ENCODE peak calls at places on chromosome 16, in four cellular contexts. V is GM12865, M is fibroblast of mammary gland, C is AG04450. H is an unnamed sample.

GRCh38 chr16:9003322-9003721 is 39.6 kb upstream of the USP7 start:
- DNase-seq in C (no peak), M (no peak), V (no peak), H (no peak)

GRCh38 chr16:56226187-56226586 is 34.9 kb downstream of the GNAO1 start:
- DNase-seq in M (peak; percentile 1), V (no peak), C (no peak), H (no peak)

GRCh38 chr16:68985855-68986254 is 119.6 kb upstream of the HAS3 start:
- DNase-seq in M (peak; percentile 88), C (peak; percentile 39), V (no peak), H (no peak)

GRCh38 chr16:4488486-4488967 is 12.3 kb downstream of the HMOX2 start:
- DNase-seq in M (peak; percentile 5), C (no peak), V (no peak), H (no peak)

GRCh38 chr16:1323296-1324239 is 9.9 kb upstream of the BAIAP3 start:
- DNase-seq in V (no peak), M (no peak), C (no peak), H (no peak)

GRCh38 chr16:86653289-86654006 is 75.1 kb downstream of the FOXL1 start:
- DNase-seq in M (peak; percentile 94), C (no peak), V (no peak), H (no peak)

GRCh38 chr16:57299009-57299718 is 14.7 kb upstream of the PLLP start:
- DNase-seq in C (peak; percentile 20), M (peak; percentile 78), V (no peak), H (no peak)

GRCh38 chr16:6970171-6970857 is 362.3 kb upstream of the RBFOX1 start:
- DNase-seq in V (no peak), M (no peak), C (no peak), H (no peak)

GRCh38 chr16:630815-631405 is at the start of gene WFIKKN1:
- DNase-seq in V (no peak), C (no peak), M (no peak), H (no peak)

GRCh38 chr16:49463529-49463928 is 89.9 kb downstream of the C16orf78 start:
- DNase-seq in V (peak; percentile 89), C (no peak), M (no peak), H (no peak)

GRCh38 chr16:49465661-49466528 is 92.3 kb downstream of the C16orf78 start:
- DNase-seq in M (no peak), V (no peak), C (no peak), H (no peak)

GRCh38 chr16:49466529-49466831 is 92.9 kb downstream of the C16orf78 start:
- DNase-seq in C (no peak), V (no peak), M (no peak), H (no peak)

GRCh38 chr16:49464093-49464492 is 90.5 kb downstream of the C16orf78 start:
- DNase-seq in M (no peak), C (no peak), V (no peak), H (no peak)

DNA sequence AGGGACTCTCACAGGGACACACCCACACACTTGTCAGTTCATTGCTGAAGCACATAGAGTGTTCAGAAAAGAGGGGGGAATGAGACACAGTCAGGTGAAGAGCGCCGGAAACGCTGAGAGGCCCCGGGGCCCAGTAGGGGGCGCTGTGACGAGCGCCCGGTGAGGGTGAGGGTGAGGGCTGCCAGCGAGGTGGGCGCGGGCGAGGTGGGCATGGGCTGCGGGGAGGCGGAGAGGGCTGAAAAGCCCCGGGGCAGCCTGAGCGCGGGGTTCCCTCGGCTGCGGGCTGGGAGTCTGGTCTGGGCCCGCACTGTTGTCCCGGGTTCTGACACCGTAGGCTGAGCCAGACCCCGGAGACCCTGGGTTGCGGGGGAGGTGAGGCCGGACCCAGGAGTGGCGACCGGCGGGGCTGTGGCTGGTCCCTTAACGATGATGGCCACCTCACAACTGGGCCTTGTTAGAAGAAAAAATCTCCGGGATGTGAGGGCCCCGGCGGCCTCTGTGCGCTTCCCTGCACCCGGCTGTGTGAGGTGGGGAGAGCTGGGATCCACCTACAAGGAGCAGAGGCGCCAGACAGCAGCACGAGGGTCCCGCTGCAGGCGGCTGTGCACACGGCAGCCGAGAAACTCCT is 91.4 kb downstream of the C16orf78 start:
- DNase-seq in V (no peak), C (no peak), M (no peak), H (no peak)
- H3K4me3 ChIP-seq in V (no peak overlapping the region), C (no peak overlapping the region), M (no peak overlapping the region), H (no peak overlapping the region)

GRCh38 chr16:2770057-2770780 is 6.9 kb downstream of the ELOB start:
- DNase-seq in C (no peak), M (no peak), V (peak; percentile 47), H (no peak)
- TF ChIP-seq CTCF in C (no peak), M (no peak), V (no peak), H (peak; percentile 18)

DNA sequence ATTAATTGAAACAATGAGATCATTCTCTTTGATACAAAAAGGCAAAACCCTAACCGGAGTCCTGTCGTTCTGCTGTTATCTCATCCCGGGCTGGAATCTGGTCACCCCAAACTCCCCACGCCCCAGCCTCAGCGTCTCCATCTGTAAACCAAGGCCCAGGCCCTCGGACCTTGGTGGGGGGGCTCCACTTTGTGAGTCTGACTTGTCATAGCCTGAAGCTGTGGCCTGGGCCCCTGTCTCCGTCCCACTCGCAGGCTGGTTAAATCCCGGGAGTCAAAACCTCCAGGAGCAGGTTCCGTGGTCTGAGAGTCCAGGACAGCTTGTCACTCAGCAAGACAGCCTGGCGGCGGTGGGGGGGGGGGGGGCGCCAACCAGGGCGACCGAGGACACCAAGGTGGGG is 50.0 kb downstream of the SLC7A5 start:
- DNase-seq in V (no peak), C (no peak), M (no peak), H (no peak)
- H3K4me3 ChIP-seq in V (no peak overlapping the region), C (no peak overlapping the region), M (no peak overlapping the region), H (no peak overlapping the region)

GRCh38 chr16:53629151-53629550 is 74.5 kb downstream of the RPGRIP1L start:
- DNase-seq in M (no peak), V (no peak), C (no peak), H (no peak)
- TF ChIP-seq CTCF in M (no peak), V (no peak), C (no peak), H (no peak)

DNA sequence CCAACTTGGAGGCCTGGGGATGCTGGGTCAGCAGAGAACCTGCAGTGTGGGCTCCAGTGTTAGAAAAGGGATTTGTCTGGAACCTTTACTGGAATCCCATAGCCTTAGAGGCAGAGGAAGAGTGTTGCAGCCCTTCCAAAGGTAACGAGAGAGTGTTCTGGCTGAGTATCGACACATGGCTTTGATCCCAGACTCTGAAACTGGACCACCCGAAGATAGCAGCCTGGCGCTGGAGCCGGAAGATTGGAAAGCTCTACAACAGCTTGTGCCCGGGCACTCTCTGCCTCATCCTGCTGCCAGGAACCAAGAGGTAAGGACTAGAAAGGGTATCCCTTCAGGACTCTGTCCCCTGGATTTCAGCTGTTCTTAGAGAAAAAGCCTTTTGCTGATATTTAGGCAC is 39.7 kb downstream of the REXO5 start:
- DNase-seq in V (no peak), M (no peak), C (no peak), H (no peak)
- H3K4me3 ChIP-seq in V (no peak overlapping the region), M (no peak overlapping the region), C (no peak overlapping the region), H (no peak overlapping the region)

DNA sequence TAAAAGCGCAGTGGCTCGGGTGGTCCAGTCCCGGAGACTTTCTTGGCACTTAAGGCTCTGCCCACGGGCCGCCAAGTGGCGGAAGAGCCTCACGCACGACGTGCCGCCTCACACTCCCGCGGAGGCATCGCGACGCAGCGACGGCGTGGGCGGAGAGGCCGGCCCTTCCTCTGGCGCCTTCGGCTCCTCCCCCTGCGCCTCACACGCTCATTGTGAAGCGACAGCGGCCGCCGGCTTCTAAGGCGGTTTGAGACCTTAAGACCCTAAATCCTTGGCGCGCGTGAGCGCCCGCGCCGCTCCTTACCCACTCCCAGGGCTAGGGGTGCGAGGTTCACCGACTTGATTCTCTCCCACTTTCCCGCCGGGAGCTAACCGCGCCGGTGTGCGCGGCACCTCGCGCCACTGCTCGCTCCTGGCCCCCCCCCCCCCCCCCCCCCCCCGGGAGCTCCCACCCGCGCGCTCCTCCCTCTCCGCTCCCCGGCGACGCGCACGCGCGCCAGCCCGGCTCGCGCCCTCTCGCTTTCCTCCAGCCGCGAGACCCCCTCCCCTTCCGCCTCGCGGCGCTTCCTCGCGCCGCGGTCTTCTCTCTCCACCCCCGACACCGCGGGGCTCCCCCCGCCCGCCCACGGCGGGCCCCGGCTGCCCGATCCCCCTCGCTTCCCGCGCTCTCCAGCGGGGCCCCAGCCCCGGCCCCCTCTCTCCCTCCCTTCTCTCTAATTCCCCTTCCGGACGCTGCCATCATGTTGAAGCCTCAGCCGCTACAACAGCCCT is at the start of gene ATXN2L:
- DNase-seq in M (peak; percentile 96), C (peak; percentile 93), V (peak; percentile 99), H (peak; percentile 88)
- TF ChIP-seq CTCF in M (no peak), C (no peak), V (no peak), H (no peak)

GRCh38 chr16:11672206-11673090 is 4.2 kb downstream of the SNN start:
- DNase-seq in M (no peak), V (peak; percentile 78), C (no peak), H (no peak)
- H3K4me3 ChIP-seq in M (no peak overlapping the region), V (no peak overlapping the region), C (no peak overlapping the region), H (no peak overlapping the region)

DNA sequence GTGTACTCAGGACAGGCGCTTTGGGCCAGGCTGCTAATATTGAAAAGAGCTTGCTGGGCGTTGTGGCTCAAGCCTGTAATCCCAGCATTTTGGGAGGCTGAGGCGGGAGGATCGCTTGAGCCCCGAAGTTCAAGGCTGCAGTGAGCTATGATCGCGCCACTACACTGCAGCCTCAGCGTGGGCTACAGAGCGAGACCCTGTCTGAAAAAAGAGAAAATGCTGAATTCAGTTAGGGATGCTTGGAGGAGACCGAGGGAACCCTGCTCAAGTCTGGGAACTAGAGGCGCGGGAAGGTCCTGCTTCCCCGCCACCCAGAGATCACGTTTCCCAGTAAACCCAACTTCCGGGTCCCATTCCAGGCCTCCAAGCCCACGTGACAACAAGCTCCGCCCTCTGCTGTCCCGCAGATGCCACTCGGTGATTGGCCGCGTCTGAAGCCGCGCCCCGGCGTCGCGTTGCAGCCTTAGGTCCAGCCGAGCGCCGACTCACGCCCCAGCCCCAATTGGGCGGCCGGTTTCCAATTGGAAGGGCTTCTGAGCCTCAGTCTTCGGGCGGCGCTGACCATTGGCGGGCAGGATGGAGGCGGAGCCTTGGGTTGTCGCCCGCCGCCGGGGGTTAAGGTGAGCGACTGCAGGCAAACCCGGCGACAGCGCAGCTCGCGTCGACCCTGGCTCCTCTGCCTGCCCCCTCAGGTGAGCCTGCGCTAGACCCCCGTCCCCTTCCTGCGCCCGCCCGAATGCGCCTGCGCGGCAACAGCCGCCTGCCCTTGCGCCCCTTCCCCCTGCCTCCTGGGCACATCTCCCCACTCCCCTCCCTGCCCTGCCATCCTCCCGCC is at the start of gene PHKG2:
- DNase-seq in V (peak; percentile 99), M (peak; percentile 98), C (peak; percentile 96), H (peak; percentile 95)
- TF ChIP-seq CTCF in V (no peak), M (no peak), C (no peak), H (no peak)

H was measured in retinal pigment epithelial cell.